ENCODE peak calls at places on chromosomes 1 and 21, in ten cellular contexts. A is T-helper 9 cell, N is NCI-H1092 treated with DMSO at 0.1 percent for 48 hours, O is left lung, J is RCC 7860, V is AG08395, H is hypothalamus, D is B cell, X is GM20000, F is kidney epithelial cell. B is an unnamed sample.

GRCh38 chr1:206911064-206911663 is 10.6 kb downstream of the FCMR start:
- DNase-seq in A (no peak), N (peak), O (no peak), J (peak), V (peak), H (no peak), D (peak), X (peak), F (no peak), B (no peak)

GRCh38 chr1:21232044-21232443 is 55.3 kb upstream of the EIF4G3 start:
- DNase-seq in A (peak), N (peak), O (no peak), J (peak), V (peak), H (peak), D (peak), X (peak), F (no peak), B (no peak)

GRCh38 chr1:22364764-22365163 is 86.9 kb upstream of the ZBTB40 start:
- DNase-seq in A (no peak), N (no peak), O (no peak), J (no peak), V (no peak), H (no peak), D (no peak), X (no peak), F (no peak), B (no peak)

GRCh38 chr1:39395357-39395831 is 96.0 kb upstream of the BMP8A start:
- DNase-seq in A (no peak), N (no peak), O (no peak), J (peak), V (peak), H (no peak), D (peak), X (no peak), F (peak), B (no peak)

GRCh38 chr1:43875327-43875726 is 58.3 kb upstream of the ARTN start:
- DNase-seq in A (no peak), N (no peak), O (no peak), J (no peak), V (no peak), H (no peak), D (no peak), X (no peak), F (no peak), B (no peak)

GRCh38 chr1:60130703-60131102 is 57.1 kb upstream of the C1orf87 start:
- DNase-seq in A (no peak), N (no peak), O (no peak), J (no peak), V (peak), H (no peak), D (no peak), X (no peak), F (no peak), B (no peak)

GRCh38 chr1:171213559-171214454 is 28.7 kb downstream of the FMO2 start:
- DNase-seq in A (no peak), N (no peak), O (no peak), J (no peak), V (no peak), H (no peak), D (no peak), X (no peak), F (no peak), B (no peak)

GRCh38 chr1:47418681-47419272 is 2.7 kb downstream of the FOXE3 start:
- DNase-seq in A (no peak), N (no peak), O (no peak), J (no peak), V (no peak), H (no peak), D (no peak), X (no peak), F (no peak), B (no peak)

GRCh38 chr21:37367758-37368535 is 1.4 kb downstream of the DYRK1A start:
- DNase-seq in A (peak), N (peak), O (peak), J (peak), V (peak), H (peak), D (no peak), X (peak), F (no peak), B (peak)

GRCh38 chr1:185789846-185790735 is 55.9 kb downstream of the HMCN1 start:
- DNase-seq in A (no peak), N (no peak), O (no peak), J (no peak), V (peak), H (no peak), D (no peak), X (no peak), F (no peak), B (no peak)

GRCh38 chr1:116503535-116504307 is 67.1 kb downstream of the CD58 start:
- DNase-seq in A (peak), N (no peak), O (peak), J (no peak), V (no peak), H (no peak), D (no peak), X (no peak), F (no peak), B (no peak)

GRCh38 chr1:58925247-58925646 is 141.4 kb upstream of the JUN start:
- DNase-seq in A (no peak), N (no peak), O (no peak), J (no peak), V (no peak), H (no peak), D (no peak), X (no peak), F (no peak), B (no peak)

GRCh38 chr1:222634180-222635013 is 16.5 kb downstream of the MIA3 start:
- DNase-seq in A (peak), N (peak), O (no peak), J (peak), V (peak), H (no peak), D (peak), X (peak), F (no peak), B (peak)

GRCh38 chr1:33242652-33243051 is 13.6 kb upstream of the ZNF362 start:
- DNase-seq in A (no peak), N (no peak), O (no peak), J (no peak), V (no peak), H (no peak), D (no peak), X (no peak), F (no peak), B (no peak)

GRCh38 chr1:88327391-88328267 is 356.4 kb upstream of the PKN2 start:
- DNase-seq in A (no peak), N (no peak), O (no peak), J (peak), V (peak), H (no peak), D (no peak), X (no peak), F (peak), B (no peak)

GRCh38 chr1:228079601-228080263 is 2.8 kb upstream of the ARF1 start:
- DNase-seq in A (no peak), N (no peak), O (no peak), J (no peak), V (no peak), H (no peak), D (no peak), X (no peak), F (no peak), B (no peak)

GRCh38 chr1:232512712-232513111 is 117.2 kb downstream of the SIPA1L2 start:
- DNase-seq in A (no peak), N (no peak), O (no peak), J (no peak), V (no peak), H (no peak), D (no peak), X (no peak), F (no peak), B (no peak)

GRCh38 chr1:54547601-54548388 is at the start of gene ACOT11:
- DNase-seq in A (no peak), N (peak), O (peak), J (no peak), V (peak), H (peak), D (no peak), X (no peak), F (peak), B (no peak)

GRCh38 chr21:45971487-45972352 is 9.8 kb upstream of the COL6A1 start:
- DNase-seq in A (no peak), N (no peak), O (peak), J (no peak), V (peak), H (no peak), D (peak), X (no peak), F (no peak), B (no peak)

GRCh38 chr1:202680586-202681352 is 29.5 kb downstream of the SYT2 start:
- DNase-seq in A (no peak), N (no peak), O (no peak), J (no peak), V (no peak), H (no peak), D (no peak), X (no peak), F (no peak), B (no peak)

GRCh38 chr1:94418664-94419655 is 771 bp downstream of the ABCD3 start:
- DNase-seq in A (no peak), N (peak), O (no peak), J (peak), V (peak), H (peak), D (no peak), X (no peak), F (no peak), B (no peak)

GRCh38 chr1:156836041-156836654 is 19.5 kb upstream of the SH2D2A start:
- DNase-seq in A (no peak), N (no peak), O (no peak), J (no peak), V (no peak), H (no peak), D (no peak), X (peak), F (no peak), B (no peak)

GRCh38 chr1:216836316-216836715 is 113.1 kb upstream of the ESRRG start:
- DNase-seq in A (no peak), N (peak), O (no peak), J (no peak), V (no peak), H (no peak), D (no peak), X (no peak), F (no peak), B (no peak)

GRCh38 chr21:36070999-36071398 is 1.2 kb downstream of the CBR1 start:
- DNase-seq in A (no peak), N (no peak), O (no peak), J (no peak), V (no peak), H (no peak), D (no peak), X (no peak), F (no peak), B (no peak)

GRCh38 chr1:90402893-90403849 is 313.9 kb downstream of the BARHL2 start:
- DNase-seq in A (no peak), N (no peak), O (no peak), J (peak), V (peak), H (no peak), D (no peak), X (no peak), F (peak), B (no peak)

GRCh38 chr21:34027727-34028461 is 45.5 kb upstream of the MRPS6 start:
- DNase-seq in A (no peak), N (no peak), O (no peak), J (no peak), V (no peak), H (no peak), D (no peak), X (no peak), F (no peak), B (no peak)

GRCh38 chr1:2290171-2290578 is 62.1 kb downstream of the SKI start:
- DNase-seq in A (no peak), N (no peak), O (no peak), J (no peak), V (no peak), H (no peak), D (no peak), X (no peak), F (no peak), B (no peak)

GRCh38 chr1:180266275-180267210 is 36.5 kb downstream of the LHX4 start:
- DNase-seq in A (no peak), N (no peak), O (no peak), J (no peak), V (no peak), H (no peak), D (no peak), X (no peak), F (no peak), B (no peak)

GRCh38 chr1:43302226-43302625 is 1.4 kb downstream of the TIE1 start:
- DNase-seq in A (no peak), N (no peak), O (no peak), J (no peak), V (no peak), H (no peak), D (no peak), X (no peak), F (no peak), B (no peak)

GRCh38 chr1:25711555-25712298 is 88.3 kb upstream of the SELENON start:
- DNase-seq in A (peak), N (no peak), O (peak), J (no peak), V (no peak), H (no peak), D (peak), X (no peak), F (no peak), B (peak)

GRCh38 chr1:151892190-151892589 is 17.1 kb downstream of the THEM4 start:
- DNase-seq in A (no peak), N (no peak), O (no peak), J (no peak), V (peak), H (no peak), D (no peak), X (no peak), F (no peak), B (no peak)

GRCh38 chr1:228968841-228969606 is 233.7 kb downstream of the RHOU start:
- DNase-seq in A (no peak), N (no peak), O (no peak), J (no peak), V (no peak), H (no peak), D (no peak), X (no peak), F (no peak), B (no peak)

GRCh38 chr1:89453123-89453972 is 71.3 kb upstream of the LRRC8B start:
- DNase-seq in A (no peak), N (no peak), O (no peak), J (no peak), V (no peak), H (no peak), D (no peak), X (no peak), F (no peak), B (no peak)

GRCh38 chr1:89844236-89844807 is 23.5 kb downstream of the LRRC8D start:
- DNase-seq in A (peak), N (no peak), O (no peak), J (no peak), V (peak), H (no peak), D (peak), X (peak), F (no peak), B (peak)

GRCh38 chr1:161182214-161182613 is 4.9 kb upstream of the B4GALT3 start:
- DNase-seq in A (no peak), N (no peak), O (no peak), J (peak), V (peak), H (no peak), D (no peak), X (peak), F (no peak), B (peak)

GRCh38 chr1:29176567-29176966 is 5.1 kb downstream of the SRSF4 start:
- DNase-seq in A (no peak), N (no peak), O (no peak), J (no peak), V (peak), H (no peak), D (no peak), X (no peak), F (no peak), B (no peak)

B was measured in stimulated activated CD4-positive, alpha-beta T cell treated with anti-CD3 and anti-CD28 coated beads, Interleukin-15, amount 100 ng/mL, for 1 hour.